ENCODE peak calls at places on chromosomes 3 and 15, in nine cellular contexts. W is IMR-90, G is upper lobe of left lung, U is tibial nerve, L is endothelial cell of umbilical vein, X is stomach, F is adrenal gland, Q is Peyer's patch, E is A549. K is an unnamed sample.

GRCh38 chr15:91710072-91710471 is 143.4 kb upstream of the SLCO3A1 start:
- DNase-seq in W (no peak), G (no peak), U (no peak), L (no peak), X (no peak), F (no peak), Q (no peak), E (no peak), K (no peak)

GRCh38 chr3:117170112-117170511 is 460.5 kb downstream of the TUSC7 start:
- DNase-seq in W (peak; percentile 6), G (no peak), U (no peak), L (no peak), X (no peak), F (no peak), Q (no peak), E (no peak), K (no peak)

GRCh38 chr3:90184861-90185260 is 1077.4 kb downstream of the EPHA3 start:
- DNase-seq in W (peak; percentile 8), G (no peak), U (no peak), L (no peak), X (no peak), F (no peak), Q (no peak), E (peak; percentile 5), K (no peak)

GRCh38 chr3:27507515-27508266 is 23.5 kb upstream of the SLC4A7 start:
- DNase-seq in W (peak; percentile 43), G (peak; percentile 36), U (no peak), L (peak; percentile 73), X (peak; percentile 36), F (peak; percentile 32), Q (no peak), E (no peak), K (no peak)

GRCh38 chr3:173473237-173473636 is 75.7 kb downstream of the NLGN1 start:
- DNase-seq in W (no peak), G (no peak), U (no peak), L (no peak), X (no peak), F (no peak), Q (no peak), E (no peak), K (no peak)

GRCh38 chr3:62562017-62562416 is 188.7 kb upstream of the FEZF2 start:
- DNase-seq in W (peak; percentile 69), G (no peak), U (no peak), L (peak; percentile 78), X (no peak), F (no peak), Q (no peak), E (no peak), K (no peak)

GRCh38 chr3:10273697-10274305 is 18.9 kb downstream of the GHRL start:
- DNase-seq in W (peak; percentile 48), G (no peak), U (no peak), L (no peak), X (no peak), F (peak; percentile 51), Q (peak; percentile 8), E (no peak), K (no peak)

GRCh38 chr15:65916664-65917406 is 47.5 kb downstream of the RAB11A start:
- DNase-seq in W (peak; percentile 74), G (peak; percentile 57), U (peak; percentile 13), L (peak; percentile 52), X (peak; percentile 71), F (peak; percentile 52), Q (peak; percentile 52), E (peak; percentile 76), K (peak; percentile 28)

GRCh38 chr3:8629151-8630021 is 15.2 kb downstream of the SSUH2 start:
- DNase-seq in W (peak; percentile 86), G (peak; percentile 83), U (peak; percentile 25), L (peak; percentile 45), X (peak; percentile 76), F (peak; percentile 89), Q (peak; percentile 91), E (peak; percentile 98), K (peak; percentile 73)

GRCh38 chr3:42755681-42756578 is 17.1 kb downstream of the CCDC13 start:
- DNase-seq in W (peak; percentile 35), G (peak; percentile 22), U (no peak), L (peak; percentile 12), X (peak; percentile 51), F (peak; percentile 1), Q (peak; percentile 85), E (peak; percentile 28), K (peak; percentile 33)

GRCh38 chr15:91555307-91555706 is 298.2 kb upstream of the SLCO3A1 start:
- DNase-seq in W (peak; percentile 19), G (no peak), U (no peak), L (no peak), X (no peak), F (no peak), Q (no peak), E (peak; percentile 23), K (no peak)

GRCh38 chr3:150061288-150062018 is 90.8 kb upstream of the PFN2 start:
- DNase-seq in W (no peak), G (no peak), U (no peak), L (no peak), X (no peak), F (no peak), Q (no peak), E (no peak), K (no peak)

GRCh38 chr3:72625616-72626337 is 222.5 kb downstream of the SHQ1 start:
- DNase-seq in W (peak; percentile 16), G (peak; percentile 55), U (no peak), L (no peak), X (no peak), F (no peak), Q (no peak), E (peak; percentile 79), K (no peak)

GRCh38 chr15:60326824-60327654 is 70.7 kb downstream of the ANXA2 start:
- DNase-seq in W (peak; percentile 52), G (no peak), U (peak; percentile 23), L (peak; percentile 74), X (no peak), F (no peak), Q (no peak), E (peak; percentile 67), K (peak; percentile 63)

DNA sequence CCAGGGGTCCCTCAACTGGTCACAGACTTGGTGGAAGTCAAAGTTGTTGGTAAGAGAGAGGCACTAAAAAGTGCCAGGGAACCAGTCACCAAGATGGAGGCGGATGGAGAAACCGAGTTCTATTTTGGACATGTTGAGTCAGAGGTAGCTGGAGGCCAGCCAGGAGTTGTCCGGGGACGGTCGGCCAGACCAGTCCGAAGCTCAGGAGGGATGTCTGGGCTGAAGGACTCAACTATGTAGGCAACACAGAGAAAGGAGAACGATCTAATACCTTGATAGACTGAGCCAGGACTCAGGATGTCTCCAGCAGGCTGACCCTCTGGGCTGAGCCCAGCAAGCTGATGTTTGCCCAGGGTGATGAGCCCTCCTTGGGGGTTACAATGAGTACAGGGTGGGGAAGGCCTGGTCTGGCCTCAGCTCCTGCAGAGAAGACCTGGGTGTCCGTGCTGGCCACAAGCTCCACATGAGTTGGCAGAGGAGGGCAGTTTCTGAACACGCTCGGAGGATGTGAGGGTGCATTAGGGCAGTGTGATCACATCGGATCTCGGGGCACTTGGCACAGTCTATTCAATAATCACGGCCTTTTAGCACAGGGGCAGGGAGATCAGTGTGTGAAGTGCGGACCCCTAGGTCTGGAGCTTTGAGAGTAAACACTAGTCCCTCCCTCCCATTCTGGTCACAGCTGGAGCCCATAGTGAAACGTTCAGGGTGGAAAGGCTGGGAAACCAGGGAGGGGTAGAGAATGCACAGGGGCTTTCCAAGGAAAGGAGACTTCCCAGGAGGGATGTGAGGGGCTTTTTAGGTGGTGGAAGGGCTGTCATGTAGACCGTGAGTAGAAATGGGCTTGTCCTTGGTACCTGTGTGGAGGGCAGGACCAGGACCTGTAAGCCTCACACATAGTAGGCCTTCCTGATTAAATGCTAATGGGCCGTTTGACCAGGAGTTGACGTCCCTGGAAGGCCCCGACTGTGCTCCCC is 111.9 kb downstream of the ETFA start:
- DNase-seq in W (peak; percentile 79), G (no peak), U (peak; percentile 50), L (no peak), X (no peak), F (peak; percentile 92), Q (peak; percentile 25), E (no peak), K (no peak)
- TF ChIP-seq POLR2A in W (no peak), G (no peak), U (no peak), L (no peak), X (no peak), F (no peak), Q (no peak), E (no peak), K (no peak)

DNA sequence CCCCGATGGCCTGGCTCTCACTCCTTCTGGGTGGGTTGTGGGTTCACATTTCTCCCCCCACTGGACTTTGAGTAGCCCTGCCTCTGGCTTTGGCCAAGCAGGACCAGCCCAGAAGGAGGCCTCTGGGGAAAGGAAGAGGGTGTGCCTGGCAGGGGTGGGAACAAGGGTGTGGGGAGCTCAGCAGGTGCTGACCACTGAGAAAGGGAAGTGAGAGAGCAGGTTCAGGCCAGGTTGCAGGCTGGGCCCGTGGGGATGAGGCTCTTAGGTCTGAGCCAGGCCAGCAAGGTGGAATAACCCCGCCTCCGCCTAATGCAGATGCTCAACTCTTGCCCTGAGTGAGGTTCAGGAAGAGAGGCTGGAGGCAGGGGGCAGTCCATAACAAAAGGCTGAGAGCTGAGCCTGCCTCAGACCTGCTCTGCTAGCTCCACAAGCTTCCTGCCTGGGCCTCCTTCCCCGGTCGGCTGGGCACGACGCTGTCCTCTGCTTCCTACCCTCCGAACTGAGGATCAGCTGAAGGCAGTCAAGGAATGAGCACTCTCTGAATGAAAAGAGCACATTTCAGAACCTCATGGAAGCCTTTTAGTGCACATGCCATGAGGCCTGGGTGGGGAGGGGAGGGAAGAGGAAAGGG is 82.7 kb downstream of the TLE3 start:
- DNase-seq in W (no peak), G (no peak), U (no peak), L (no peak), X (peak; percentile 43), F (no peak), Q (peak; percentile 91), E (no peak), K (no peak)
- TF ChIP-seq POLR2A in W (no peak), G (no peak), U (no peak), L (no peak), X (no peak), F (no peak), Q (no peak), E (no peak), K (no peak)

GRCh38 chr3:125207507-125207906 is 5.0 kb downstream of the SLC12A8 start:
- DNase-seq in W (no peak), G (no peak), U (no peak), L (no peak), X (no peak), F (no peak), Q (peak; percentile 59), E (no peak), K (no peak)
- TF ChIP-seq POLR2A in W (no peak), G (no peak), U (no peak), L (no peak), X (no peak), F (no peak), Q (no peak), E (no peak), K (no peak)

GRCh38 chr3:186996356-186996755 is 66.0 kb downstream of the ST6GAL1 start:
- DNase-seq in W (no peak), G (no peak), U (no peak), L (no peak), X (no peak), F (no peak), Q (peak; percentile 86), E (no peak), K (no peak)
- TF ChIP-seq POLR2A in W (no peak), G (no peak), U (no peak), L (no peak), X (no peak), F (no peak), Q (no peak), E (no peak), K (no peak)

K was measured in erythroblast.